ENCODE peak calls at places on chromosomes 5 and 9, in nine cellular contexts. J is IMR-90, I is esophagus squamous epithelium, Z is suprapubic skin, Y is sigmoid colon, K is stomach, L is uterus, F is Peyer's patch, X is adrenal gland. Q is an unnamed sample.

GRCh38 chr9:121529237-121529987 is 29.8 kb upstream of the GGTA1 start:
- DNase-seq in J (peak), I (peak), Z (peak), Y (peak), K (peak), L (peak), F (peak), X (peak), Q (peak)

GRCh38 chr5:149671544-149671943 is 58.6 kb upstream of the PPARGC1B start:
- DNase-seq in J (no peak), I (no peak), Z (no peak), Y (no peak), K (peak), L (no peak), F (peak), X (no peak), Q (no peak)

GRCh38 chr5:72510610-72511121 is 3.5 kb upstream of the ZNF366 start:
- DNase-seq in J (peak), I (no peak), Z (no peak), Y (peak), K (no peak), L (peak), F (no peak), X (peak), Q (peak)

GRCh38 chr9:21334603-21334968 is 618 bp downstream of the KLHL9 start:
- DNase-seq in J (peak), I (no peak), Z (no peak), Y (no peak), K (no peak), L (no peak), F (no peak), X (peak), Q (no peak)

GRCh38 chr9:131715906-131716305 is 24.0 kb downstream of the RAPGEF1 start:
- DNase-seq in J (no peak), I (no peak), Z (no peak), Y (no peak), K (no peak), L (no peak), F (no peak), X (peak), Q (no peak)

GRCh38 chr9:123686131-123686848 is 243.6 kb downstream of the DENND1A start:
- DNase-seq in J (peak), I (no peak), Z (no peak), Y (no peak), K (no peak), L (no peak), F (no peak), X (peak), Q (no peak)

GRCh38 chr5:180602481-180603075 is 11.3 kb upstream of the SCGB3A1 start:
- DNase-seq in J (no peak), I (no peak), Z (no peak), Y (peak), K (no peak), L (no peak), F (peak), X (no peak), Q (no peak)

GRCh38 chr5:161850491-161850890 is 2.6 kb downstream of the GABRA1 start:
- DNase-seq in J (no peak), I (no peak), Z (no peak), Y (no peak), K (no peak), L (no peak), F (no peak), X (no peak), Q (no peak)

GRCh38 chr5:37448941-37449340 is 69.8 kb downstream of the WDR70 start:
- DNase-seq in J (peak), I (no peak), Z (no peak), Y (no peak), K (no peak), L (no peak), F (no peak), X (no peak), Q (no peak)

GRCh38 chr9:38390851-38391250 is 1.7 kb upstream of the ALDH1B1 start:
- DNase-seq in J (no peak), I (no peak), Z (no peak), Y (peak), K (no peak), L (no peak), F (no peak), X (no peak), Q (no peak)

GRCh38 chr9:127105805-127106492 is 16.5 kb downstream of the ANGPTL2 start:
- DNase-seq in J (no peak), I (no peak), Z (no peak), Y (no peak), K (no peak), L (no peak), F (no peak), X (no peak), Q (no peak)

GRCh38 chr9:11319477-11320060 is 706.8 kb upstream of the PTPRD start:
- DNase-seq in J (no peak), I (no peak), Z (no peak), Y (no peak), K (no peak), L (no peak), F (no peak), X (no peak), Q (no peak)

GRCh38 chr9:83238871-83239624 is 176.1 kb upstream of the RASEF start:
- DNase-seq in J (no peak), I (no peak), Z (no peak), Y (no peak), K (no peak), L (no peak), F (no peak), X (peak), Q (no peak)

GRCh38 chr5:41154491-41154890 is 58.8 kb downstream of the C6 start:
- DNase-seq in J (no peak), I (no peak), Z (no peak), Y (no peak), K (no peak), L (no peak), F (no peak), X (no peak), Q (no peak)

GRCh38 chr5:6849569-6849968 is 136.3 kb downstream of the TENT4A start:
- DNase-seq in J (no peak), I (no peak), Z (no peak), Y (no peak), K (no peak), L (no peak), F (no peak), X (no peak), Q (peak)

GRCh38 chr5:168263108-168263507 is 28.3 kb upstream of the WWC1 start:
- DNase-seq in J (no peak), I (no peak), Z (no peak), Y (no peak), K (no peak), L (no peak), F (no peak), X (no peak), Q (no peak)

GRCh38 chr9:112041536-112042243 is 133.4 kb downstream of the SUSD1 start:
- DNase-seq in J (peak), I (no peak), Z (no peak), Y (peak), K (no peak), L (peak), F (no peak), X (no peak), Q (peak)

DNA sequence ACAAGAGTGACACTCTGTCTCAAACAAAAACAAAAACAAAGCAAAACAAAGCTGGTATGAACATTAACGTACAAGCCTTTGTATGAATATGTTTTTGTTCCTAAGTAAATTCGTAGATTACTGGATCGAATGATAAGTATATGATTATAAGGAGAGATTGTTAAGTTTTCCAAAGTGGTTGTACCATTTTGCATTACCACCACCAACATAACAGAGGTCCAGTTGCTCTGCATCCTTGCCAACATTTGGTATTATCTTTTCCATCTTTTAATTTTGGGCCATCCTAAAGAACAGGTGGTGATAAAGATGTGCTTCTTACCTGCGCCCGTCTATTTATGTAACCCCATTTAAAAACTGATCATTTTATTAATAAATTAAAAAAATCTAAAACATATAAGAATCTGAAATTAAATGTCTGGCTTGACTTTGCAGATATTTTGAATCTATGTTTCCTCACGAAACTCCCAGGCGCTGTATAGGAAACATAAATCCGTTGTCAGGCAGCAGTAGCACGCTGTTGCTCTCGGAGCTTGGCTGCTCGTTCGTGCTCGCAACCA is 593 bp upstream of the NAA35 start:
- DNase-seq in J (no peak), I (no peak), Z (no peak), Y (no peak), K (no peak), L (no peak), F (no peak), X (no peak), Q (no peak)
- TF ChIP-seq POLR2A in J (peak), I (no peak), Z (peak), Y (no peak), K (peak), L (no peak), F (peak), X (no peak), Q (peak)

GRCh38 chr9:5485365-5486085 is 24.8 kb upstream of the PDCD1LG2 start:
- DNase-seq in J (no peak), I (no peak), Z (no peak), Y (no peak), K (no peak), L (no peak), F (no peak), X (no peak), Q (no peak)

GRCh38 chr9:5492965-5493364 is 17.4 kb upstream of the PDCD1LG2 start:
- DNase-seq in J (no peak), I (no peak), Z (no peak), Y (no peak), K (no peak), L (no peak), F (no peak), X (no peak), Q (no peak)

GRCh38 chr9:5486988-5487387 is 23.3 kb upstream of the PDCD1LG2 start:
- DNase-seq in J (no peak), I (no peak), Z (no peak), Y (no peak), K (no peak), L (no peak), F (no peak), X (no peak), Q (no peak)

GRCh38 chr9:5489630-5490484 is 20.5 kb upstream of the PDCD1LG2 start:
- DNase-seq in J (no peak), I (no peak), Z (no peak), Y (no peak), K (no peak), L (no peak), F (no peak), X (no peak), Q (no peak)

GRCh38 chr9:5488616-5489015 is 21.7 kb upstream of the PDCD1LG2 start:
- DNase-seq in J (peak), I (no peak), Z (no peak), Y (no peak), K (no peak), L (no peak), F (no peak), X (no peak), Q (no peak)
- TF ChIP-seq POLR2A in J (no peak), I (no peak), Z (no peak), Y (no peak), K (no peak), L (no peak), F (no peak), X (no peak), Q (no peak)

GRCh38 chr5:139847091-139847490 is 51.5 kb downstream of the PSD2 start:
- DNase-seq in J (no peak), I (no peak), Z (no peak), Y (no peak), K (no peak), L (no peak), F (peak), X (no peak), Q (no peak)

GRCh38 chr5:139845846-139846681 is 50.5 kb downstream of the PSD2 start:
- DNase-seq in J (no peak), I (no peak), Z (no peak), Y (no peak), K (no peak), L (no peak), F (peak), X (peak), Q (no peak)

GRCh38 chr5:139848508-139849100 is 53.0 kb downstream of the PSD2 start:
- DNase-seq in J (no peak), I (no peak), Z (no peak), Y (no peak), K (no peak), L (peak), F (peak), X (peak), Q (no peak)

GRCh38 chr5:139849501-139849900 is 53.9 kb downstream of the PSD2 start:
- DNase-seq in J (no peak), I (no peak), Z (no peak), Y (no peak), K (no peak), L (no peak), F (peak), X (no peak), Q (no peak)

DNA sequence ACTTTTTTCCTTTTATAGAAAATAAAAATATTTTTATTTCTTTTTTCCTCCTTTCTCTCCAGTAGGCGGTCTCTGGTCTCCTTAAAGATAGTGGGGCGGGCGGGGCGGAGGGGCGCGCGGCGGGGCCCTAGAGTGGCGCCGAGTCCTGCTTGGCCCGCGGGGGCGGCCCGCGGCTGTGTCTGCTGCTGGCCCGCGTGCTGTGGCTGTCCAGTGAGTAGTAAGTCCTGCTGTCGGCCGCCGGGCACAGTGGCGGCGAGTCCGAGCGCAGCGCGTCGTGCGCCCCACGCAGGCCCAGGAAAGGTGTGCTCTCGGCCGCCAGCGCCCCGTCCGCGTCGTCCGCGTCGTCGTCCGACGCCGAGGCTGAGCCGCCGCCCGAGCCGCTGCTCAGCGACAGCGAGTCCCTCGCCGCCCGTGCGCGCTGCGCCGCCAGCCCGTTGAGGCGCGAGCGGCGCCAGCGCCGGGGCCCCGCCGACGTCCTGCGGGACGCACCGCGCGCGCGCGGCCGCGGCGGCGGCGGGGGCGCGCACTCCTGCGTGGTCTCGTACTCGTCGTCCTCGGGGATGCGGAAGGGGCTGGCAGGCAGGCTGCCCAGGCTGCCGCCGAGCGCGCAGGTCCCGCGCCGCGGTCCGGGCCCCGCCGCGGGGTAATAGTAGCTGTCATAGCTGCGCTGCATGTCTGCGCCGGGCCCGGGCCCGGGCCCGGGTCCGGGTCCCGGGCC is 52.3 kb downstream of the PSD2 start:
- DNase-seq in J (no peak), I (no peak), Z (no peak), Y (peak), K (peak), L (peak), F (peak), X (peak), Q (no peak)
- TF ChIP-seq POLR2A in J (no peak), I (no peak), Z (peak), Y (no peak), K (no peak), L (no peak), F (no peak), X (peak), Q (peak)

DNA sequence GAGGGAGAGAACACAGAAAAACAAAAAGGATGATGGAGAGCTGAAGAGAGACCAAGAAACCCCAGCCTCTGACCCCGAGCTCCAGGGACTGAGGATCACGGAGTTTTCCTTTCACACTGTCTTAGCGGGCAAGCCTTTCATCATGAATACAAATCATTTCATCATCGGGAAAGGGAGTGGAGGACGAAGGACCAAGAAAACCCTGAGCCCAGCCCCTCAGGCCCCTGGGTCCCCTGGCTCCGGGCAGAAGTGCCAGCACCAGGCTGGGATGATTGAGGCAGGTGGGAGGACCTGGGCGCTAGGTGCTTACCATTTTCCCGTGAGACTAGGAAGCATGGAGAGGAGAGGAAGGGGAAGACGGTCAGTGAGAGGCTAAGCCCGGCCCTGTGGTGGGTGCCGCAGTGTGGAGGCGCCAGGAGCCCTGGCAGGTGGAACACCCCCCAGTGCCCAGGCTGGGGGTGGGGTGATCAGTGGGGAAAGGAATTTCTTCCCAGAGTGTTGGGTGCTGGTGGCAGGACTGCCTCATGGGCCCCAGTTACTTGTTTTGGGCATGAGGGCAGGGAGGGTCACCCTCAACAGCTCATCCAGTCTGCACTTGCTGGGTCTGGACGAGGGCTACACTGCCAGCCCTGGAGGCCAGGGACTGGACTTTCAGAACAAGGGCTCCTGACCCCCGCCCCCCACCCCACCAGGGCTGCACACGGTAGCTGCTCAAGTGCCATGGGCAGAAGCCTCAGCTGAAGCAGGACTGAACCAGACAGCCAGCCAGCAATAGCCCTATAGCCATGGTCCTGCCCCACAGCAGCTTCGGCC is 49.0 kb upstream of the SARDH start:
- DNase-seq in J (no peak), I (no peak), Z (no peak), Y (no peak), K (no peak), L (no peak), F (no peak), X (no peak), Q (no peak)
- TF ChIP-seq POLR2A in J (no peak), I (no peak), Z (no peak), Y (no peak), K (no peak), L (no peak), F (no peak), X (no peak), Q (no peak)

DNA sequence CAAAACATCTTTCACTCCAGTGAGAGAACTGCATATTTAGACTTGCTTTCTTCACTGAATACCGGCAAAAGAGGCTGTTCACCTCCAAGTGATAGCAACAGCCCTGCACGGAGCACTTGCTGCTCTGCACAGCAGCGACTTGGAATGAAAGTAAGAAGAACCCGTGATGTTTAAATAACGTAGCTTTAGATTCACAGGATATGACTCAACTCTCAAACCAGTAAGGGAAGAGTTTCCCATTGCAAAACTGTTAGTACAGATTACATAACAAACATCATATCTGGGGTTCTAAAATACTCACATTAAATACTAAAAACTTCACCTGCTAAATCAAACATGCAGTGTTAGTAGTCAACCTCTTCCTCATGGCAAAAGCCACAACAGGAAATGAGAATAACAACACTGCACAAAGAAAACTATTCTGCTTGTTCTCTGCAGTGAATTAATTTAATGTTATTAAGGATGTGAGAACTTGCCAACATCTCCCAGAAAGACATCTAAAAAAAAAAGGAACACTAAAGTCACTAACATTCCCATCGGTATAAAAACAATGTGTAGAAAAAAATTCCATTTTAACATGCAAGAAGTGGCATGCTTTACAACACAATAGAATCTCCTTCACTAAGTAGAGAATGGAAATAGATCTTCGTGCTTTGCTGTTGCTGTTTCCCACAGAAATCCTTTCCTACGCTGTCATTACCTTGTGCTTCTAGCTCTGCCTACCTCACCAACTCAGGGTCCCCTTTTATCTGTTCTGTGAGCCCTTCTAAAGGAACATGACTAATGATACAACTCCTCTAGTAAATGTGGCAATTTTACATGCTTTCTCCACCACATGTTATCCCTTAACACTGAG is 203.2 kb downstream of the MCTP1 start:
- DNase-seq in J (peak), I (no peak), Z (no peak), Y (peak), K (peak), L (no peak), F (no peak), X (peak), Q (peak)
- TF ChIP-seq POLR2A in J (peak), I (no peak), Z (peak), Y (peak), K (no peak), L (peak), F (peak), X (peak), Q (peak)

DNA sequence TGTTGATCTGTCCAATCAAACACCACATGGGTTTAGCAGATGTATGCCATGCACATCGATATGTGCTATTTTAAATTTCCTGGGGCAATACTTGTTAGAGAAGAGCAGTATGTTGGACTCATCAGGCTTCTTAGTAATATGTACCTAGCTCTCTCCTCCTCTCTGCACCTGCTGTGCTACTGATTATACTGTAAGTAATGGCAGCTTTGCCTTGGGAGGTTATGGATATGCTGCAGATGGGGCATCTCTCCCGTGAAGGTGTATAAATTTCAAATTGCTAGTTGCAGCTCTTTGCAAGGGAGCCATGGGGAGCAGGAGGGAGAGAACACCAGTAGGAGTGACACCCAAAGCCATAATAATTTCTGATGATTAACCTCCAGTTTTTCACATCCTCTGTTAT is 101.5 kb downstream of the SPATA31D1 start:
- DNase-seq in J (no peak), I (no peak), Z (no peak), Y (no peak), K (no peak), L (no peak), F (no peak), X (no peak), Q (no peak)
- TF ChIP-seq POLR2A in J (no peak), I (no peak), Z (no peak), Y (no peak), K (no peak), L (no peak), F (no peak), X (no peak), Q (no peak)

Q was measured in H54.